ENCODE peak calls at places on chromosomes 16 and 17, in six cellular contexts. T, C, V, D, R and U are unnamed samples.

GRCh38 chr17:42562845-42563509 is 1.0 kb downstream of the COASY start:
- DNase-seq in C (no peak), D (peak), R (no peak), T (no peak), V (no peak), U (no peak)

GRCh38 chr16:86777098-86777946 is 199.0 kb downstream of the FOXL1 start:
- DNase-seq in R (no peak), C (no peak), D (no peak), T (no peak), V (no peak), U (no peak)

GRCh38 chr16:66426112-66427035 is 721 bp upstream of the BEAN1 start:
- DNase-seq in V (no peak), T (no peak), D (no peak), C (no peak), R (no peak), U (no peak)

GRCh38 chr16:15822957-15823356 is 33.9 kb downstream of the MYH11 start:
- DNase-seq in R (no peak), V (peak), D (no peak), C (no peak), T (no peak), U (no peak)

GRCh38 chr16:84303023-84303422 is 8.3 kb downstream of the WFDC1 start:
- DNase-seq in R (no peak), D (peak), T (no peak), V (no peak), C (no peak), U (no peak)

GRCh38 chr17:1829189-1829578 is 518 bp downstream of the SMYD4 start:
- DNase-seq in V (peak), T (no peak), D (no peak), C (no peak), R (no peak), U (no peak)

GRCh38 chr16:19114359-19115147 is 789 bp downstream of the ITPRIPL2 start:
- DNase-seq in V (peak), R (no peak), D (peak), C (no peak), T (peak), U (peak)

GRCh38 chr17:68600881-68601564 is at the start of gene FAM20A:
- DNase-seq in C (no peak), T (peak), R (no peak), D (peak), V (peak), U (peak)

GRCh38 chr16:81738831-81739496 is 40.1 kb upstream of the PLCG2 start:
- DNase-seq in D (no peak), V (no peak), C (no peak), R (no peak), T (peak), U (no peak)

GRCh38 chr16:19858006-19858653 is 26.5 kb downstream of the GPRC5B start:
- DNase-seq in R (no peak), T (no peak), V (no peak), D (no peak), C (peak), U (no peak)

GRCh38 chr17:349666-350065 is 2.9 kb downstream of the RPH3AL start:
- DNase-seq in D (no peak), V (no peak), T (no peak), R (no peak), C (no peak), U (no peak)

GRCh38 chr17:9244066-9245052 is 223.0 kb downstream of the NTN1 start:
- DNase-seq in R (no peak), V (peak), D (peak), T (no peak), C (no peak), U (no peak)

GRCh38 chr17:51152766-51153209 is 571 bp upstream of the NME1 start:
- DNase-seq in C (no peak), R (no peak), D (no peak), V (no peak), T (no peak), U (no peak)

GRCh38 chr16:35134471-35134870 is 1675.1 kb downstream of the TP53TG3F start:
- DNase-seq in D (no peak), R (no peak), C (no peak), V (no peak), T (no peak), U (no peak)

GRCh38 chr16:84739349-84740124 is 39.7 kb downstream of the USP10 start:
- DNase-seq in R (no peak), V (no peak), D (peak), T (no peak), C (peak), U (no peak)

GRCh38 chr16:2148714-2149629 is 547 bp downstream of the RAB26 start:
- DNase-seq in R (no peak), D (no peak), T (no peak), V (no peak), C (no peak), U (no peak)

GRCh38 chr17:17691468-17692263 is 10.4 kb downstream of the RAI1 start:
- DNase-seq in R (no peak), V (no peak), D (peak), T (no peak), C (no peak), U (peak)

GRCh38 chr17:18322522-18322921 is 7.4 kb downstream of the SMCR8 start:
- DNase-seq in V (no peak), T (no peak), D (no peak), C (no peak), R (no peak), U (no peak)

GRCh38 chr17:54900457-54901229 is at the start of gene TOM1L1:
- DNase-seq in T (peak), D (peak), C (peak), R (no peak), V (peak), U (peak)
- TF ChIP-seq CTCF in T (no peak), D (no peak), C (no peak), R (no peak), V (no peak), U (no peak)

GRCh38 chr16:88368994-88369393 is 13.8 kb upstream of the ZNF469 start:
- DNase-seq in T (peak), V (no peak), R (no peak), C (no peak), D (no peak), U (no peak)
- TF ChIP-seq CTCF in T (no peak), V (no peak), R (no peak), C (no peak), D (no peak), U (no peak)

DNA sequence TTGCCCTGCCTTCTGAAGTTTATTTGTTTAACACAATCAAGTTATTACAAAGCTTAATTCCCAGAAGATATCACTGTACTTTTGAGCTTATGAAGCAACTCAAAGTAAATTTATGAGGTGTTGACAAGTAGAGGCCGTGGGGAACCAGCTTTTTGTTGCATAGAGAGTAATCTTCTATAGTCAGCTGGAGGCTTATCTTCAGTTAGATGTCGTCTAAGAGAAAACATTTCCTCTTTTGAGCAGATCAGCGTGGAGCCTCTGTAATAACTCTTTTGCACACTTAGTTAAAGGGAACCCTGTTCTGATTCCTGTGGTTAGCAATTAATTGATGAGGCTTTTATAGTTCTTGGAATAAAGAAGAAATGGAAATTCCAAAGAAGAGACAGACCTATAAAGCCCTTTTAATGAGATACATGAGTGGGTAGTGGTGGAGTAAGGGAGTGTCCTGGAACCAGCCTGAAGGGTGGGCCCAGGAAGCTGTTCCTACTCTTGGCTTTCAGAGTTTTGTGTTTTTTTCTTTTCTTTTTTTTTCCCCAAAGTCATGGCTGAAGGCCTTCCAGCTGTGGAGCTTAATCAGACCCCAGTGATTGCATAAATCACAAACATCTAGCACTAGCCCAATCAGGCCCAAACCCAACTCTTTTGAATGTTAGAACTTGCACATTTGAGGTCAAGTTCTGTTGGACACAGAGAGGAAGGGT is 28.9 kb upstream of the MAP3K14 start:
- DNase-seq in R (peak), V (peak), D (peak), C (peak), T (no peak), U (no peak)
- TF ChIP-seq CTCF in R (no peak), V (no peak), D (no peak), C (no peak), T (no peak), U (no peak)

GRCh38 chr17:38443356-38444026 is 15.2 kb downstream of the ARHGAP23 start:
- DNase-seq in T (no peak), C (no peak), R (no peak), V (no peak), D (no peak), U (no peak)
- TF ChIP-seq CTCF in T (no peak), C (no peak), R (no peak), V (no peak), D (no peak), U (no peak)

DNA sequence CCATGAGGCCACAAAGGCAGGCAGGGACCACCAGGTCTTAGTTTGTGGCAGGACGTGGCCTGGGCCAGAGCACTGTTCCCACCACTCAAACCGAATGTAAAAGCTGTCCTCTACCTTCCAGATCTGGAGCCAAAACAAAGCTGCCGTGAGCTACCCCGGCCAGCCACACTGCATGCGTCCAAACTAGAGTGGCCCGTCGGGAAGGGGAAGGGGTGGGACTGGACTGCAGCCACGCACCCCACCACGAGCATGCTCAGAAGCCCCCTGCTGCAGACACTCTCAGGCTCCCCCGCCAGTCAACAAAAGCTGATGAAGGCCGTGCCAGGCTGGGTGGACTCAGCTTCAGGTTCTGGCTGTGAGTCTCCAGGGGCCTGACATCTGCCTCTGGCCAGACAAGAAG is 15.2 kb downstream of the SLC13A5 start:
- DNase-seq in R (no peak), V (no peak), C (no peak), D (no peak), T (no peak), U (no peak)
- TF ChIP-seq CTCF in R (no peak), V (no peak), C (no peak), D (no peak), T (no peak), U (no peak)

DNA sequence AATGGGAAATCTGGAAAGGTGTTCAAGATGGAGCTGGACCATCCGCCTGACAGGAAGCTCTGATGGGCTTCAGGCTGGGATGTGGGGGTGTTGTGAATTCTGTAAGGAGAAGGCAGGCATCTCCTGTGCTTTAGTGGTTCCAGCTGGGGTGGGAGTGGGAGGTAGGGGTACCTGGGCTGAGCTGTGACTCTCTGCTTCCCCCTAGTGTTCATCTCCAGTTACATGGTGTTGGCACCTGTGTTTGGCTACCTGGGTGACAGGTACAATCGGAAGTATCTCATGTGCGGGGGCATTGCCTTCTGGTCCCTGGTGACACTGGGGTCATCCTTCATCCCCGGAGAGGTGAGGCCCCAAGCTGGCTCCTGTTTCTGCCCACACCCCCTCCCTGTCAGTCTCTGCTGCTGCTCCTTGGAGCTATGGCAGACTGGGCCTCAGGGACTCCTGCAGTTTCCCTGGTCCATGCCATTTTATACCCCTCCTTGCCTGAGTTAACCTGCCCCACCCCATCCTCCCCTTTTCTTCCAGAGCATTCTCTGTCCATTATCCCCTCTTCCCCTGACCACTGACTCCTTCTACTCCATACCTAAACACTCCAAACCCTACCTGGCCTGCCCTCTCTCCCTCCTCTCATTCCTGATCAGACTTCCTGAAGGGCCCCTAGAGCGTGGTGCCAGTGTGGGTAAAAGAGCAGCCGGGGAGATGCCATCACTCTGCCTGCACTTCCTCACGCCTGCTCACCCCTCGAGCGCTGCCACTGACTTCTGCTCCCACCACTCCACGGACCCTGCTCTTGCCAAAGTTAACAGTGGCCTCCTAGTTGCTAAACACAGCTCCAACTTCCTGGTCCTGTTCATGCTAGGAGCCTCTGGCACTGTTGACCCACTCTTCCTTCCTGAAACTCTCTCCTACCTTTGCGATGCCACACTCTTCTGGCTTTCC is 3.4 kb downstream of the SPNS1 start:
- DNase-seq in T (no peak), R (no peak), C (no peak), D (no peak), V (no peak), U (peak)
- TF ChIP-seq CTCF in T (no peak), R (peak), C (peak), D (peak), V (no peak), U (peak)

DNA sequence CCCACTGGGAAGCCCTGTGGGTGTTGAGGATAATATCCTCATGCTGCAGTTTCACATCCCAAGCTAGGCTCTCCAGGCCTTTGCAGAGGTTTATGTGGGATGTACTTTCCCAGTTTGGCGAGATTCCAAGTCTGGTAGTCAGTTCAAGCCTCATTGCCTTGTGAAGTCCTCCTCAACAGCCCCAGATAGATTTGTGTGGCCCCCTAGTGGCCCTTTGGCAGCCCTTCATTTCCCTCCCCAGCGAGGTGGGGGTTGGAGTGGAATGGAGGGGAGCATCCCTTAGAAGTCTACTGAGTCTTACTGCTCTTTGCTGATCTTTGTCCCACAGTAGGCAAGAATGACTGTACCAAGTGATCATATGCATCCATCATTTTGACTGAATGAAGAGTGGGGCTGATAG is 137.9 kb downstream of the CDH11 start:
- DNase-seq in T (peak), V (peak), R (peak), D (peak), C (peak), U (no peak)
- TF ChIP-seq CTCF in T (peak), V (no peak), R (peak), D (peak), C (peak), U (peak)